ENCODE peak calls at places on chromosomes 6 and 20, in six cellular contexts. V, H, Y, Z, K and P are unnamed samples.

GRCh38 chr6:108655840-108656650 is 95.3 kb downstream of the FOXO3 start:
- DNase-seq in V (no peak), K (no peak), H (no peak), Y (no peak), Z (peak; percentile 59), P (peak; percentile 5)

GRCh38 chr20:31484001-31484400 is 8.9 kb downstream of the REM1 start:
- DNase-seq in K (no peak), H (peak; percentile 15), Y (no peak), V (no peak), Z (no peak), P (no peak)

GRCh38 chr6:16058188-16058780 is 70.6 kb upstream of the MYLIP start:
- DNase-seq in V (no peak), H (no peak), Y (no peak), Z (no peak), K (no peak), P (no peak)

GRCh38 chr20:25380945-25381614 is 9.6 kb downstream of the ABHD12 start:
- DNase-seq in Y (no peak), K (no peak), H (no peak), V (no peak), Z (no peak), P (no peak)

GRCh38 chr20:3454821-3455220 is 16.0 kb upstream of the ATRN start:
- DNase-seq in H (no peak), Z (no peak), K (no peak), V (no peak), Y (no peak), P (no peak)

GRCh38 chr6:134826889-134827737 is 122.8 kb downstream of the ALDH8A1 start:
- DNase-seq in H (no peak), V (peak; percentile 9), Y (no peak), K (peak; percentile 76), Z (peak; percentile 99), P (peak; percentile 84)

GRCh38 chr20:3652217-3652616 is 11.0 kb downstream of the GFRA4 start:
- DNase-seq in Z (no peak), V (no peak), Y (no peak), K (no peak), H (no peak), P (no peak)

GRCh38 chr6:141464490-141464889 is 668.2 kb upstream of the GJE1 start:
- DNase-seq in K (no peak), Y (no peak), H (no peak), Z (no peak), V (no peak), P (no peak)

GRCh38 chr6:17932362-17932852 is 55.0 kb downstream of the KIF13A start:
- DNase-seq in K (no peak), H (no peak), Y (no peak), V (no peak), Z (peak; percentile 62), P (peak; percentile 21)

GRCh38 chr20:42734660-42735368 is 454.9 kb downstream of the PTPRT start:
- DNase-seq in V (no peak), H (no peak), K (no peak), Z (no peak), Y (no peak), P (no peak)